ENCODE peak calls at places on chromosomes 5 and 9, in eight cellular contexts. W is prostate gland, F is stomach, S is transverse colon, N is kidney, K is breast epithelium, O is IMR-90, A is astrocyte. J is an unnamed sample.

GRCh38 chr5:34916518-34916917 is 1.0 kb downstream of the BRIX1 start:
- DNase-seq in O (no peak), W (no peak), F (no peak), N (no peak), S (no peak), A (no peak), K (no peak), J (no peak)

GRCh38 chr9:95139121-95139520 is 178.4 kb downstream of the FANCC start:
- DNase-seq in W (no peak), K (no peak), O (no peak), A (no peak), S (no peak), N (no peak), F (no peak), J (no peak)

GRCh38 chr9:116899337-116900006 is 212.4 kb downstream of the TRIM32 start:
- DNase-seq in F (no peak), A (peak; percentile 30), S (no peak), W (no peak), N (no peak), K (no peak), O (peak; percentile 45), J (peak; percentile 8)

GRCh38 chr5:79872309-79872708 is 118.8 kb downstream of the MTX3 start:
- DNase-seq in W (no peak), N (no peak), A (no peak), K (no peak), F (no peak), O (no peak), S (no peak), J (no peak)

GRCh38 chr5:29001666-29002065 is 1963.3 kb upstream of the CDH9 start:
- DNase-seq in S (no peak), O (no peak), F (no peak), W (no peak), A (no peak), K (no peak), N (no peak), J (no peak)

GRCh38 chr9:37811906-37812476 is 11.4 kb downstream of the DCAF10 start:
- DNase-seq in W (no peak), S (no peak), O (no peak), A (no peak), F (no peak), K (no peak), N (no peak), J (no peak)

GRCh38 chr5:132183723-132184122 is 43.9 kb downstream of the P4HA2 start:
- DNase-seq in F (no peak), N (no peak), S (no peak), A (peak; percentile 23), O (peak; percentile 25), K (no peak), W (no peak), J (no peak)

GRCh38 chr9:131020388-131020787 is 11.4 kb downstream of the LAMC3 start:
- DNase-seq in N (no peak), S (no peak), F (no peak), O (peak; percentile 60), W (no peak), A (peak; percentile 57), K (no peak), J (peak; percentile 65)

GRCh38 chr5:93573627-93573974 is 7.4 kb downstream of the NR2F1-AS1 start:
- DNase-seq in N (no peak), K (no peak), F (no peak), A (no peak), S (no peak), O (no peak), W (no peak), J (no peak)

GRCh38 chr5:93572101-93572772 is 8.8 kb downstream of the NR2F1-AS1 start:
- DNase-seq in A (no peak), F (no peak), W (no peak), N (peak; percentile 73), K (no peak), O (no peak), S (no peak), J (no peak)

GRCh38 chr5:93571111-93571977 is 9.7 kb downstream of the NR2F1-AS1 start:
- DNase-seq in A (no peak), N (no peak), S (no peak), W (no peak), O (no peak), F (no peak), K (no peak), J (no peak)

GRCh38 chr5:93574041-93574938 is 6.7 kb downstream of the NR2F1-AS1 start:
- DNase-seq in O (no peak), K (no peak), N (no peak), F (no peak), W (no peak), S (no peak), A (no peak), J (no peak)

GRCh38 chr5:93572773-93573626 is 8.0 kb downstream of the NR2F1-AS1 start:
- DNase-seq in O (no peak), A (peak; percentile 73), W (no peak), K (no peak), F (no peak), N (peak; percentile 69), S (no peak), J (no peak)
- H3K4me3 ChIP-seq in O (peak overlapping the region; percentile 3), A (peak overlapping the region; percentile 50), W (peak overlapping the region; percentile 9), K (peak overlapping the region; percentile 5), F (peak overlapping the region; percentile 6), N (peak overlapping the region; percentile 52), S (no peak overlapping the region), J (no peak overlapping the region)

GRCh38 chr5:3218916-3219650 is 376.5 kb upstream of the IRX1 start:
- DNase-seq in W (no peak), N (no peak), F (peak; percentile 11), A (no peak), O (no peak), K (no peak), S (no peak), J (no peak)
- H3K9me3 ChIP-seq in W (no peaks in the 10 kb centered on the region), N (no peaks in the 10 kb centered on the region), F (peaks cover 14% of the 10 kb centered on the region), A (peaks cover 4% of the 10 kb centered on the region), O (peaks cover 50% of the 10 kb centered on the region), K (no peaks in the 10 kb centered on the region), S (no peaks in the 10 kb centered on the region), J (no peaks in the 10 kb centered on the region)

GRCh38 chr5:106080540-106080939 is 1590.2 kb downstream of the EFNA5 start:
- DNase-seq in W (no peak), S (no peak), F (no peak), A (no peak), O (no peak), K (no peak), N (no peak), J (no peak)

GRCh38 chr5:106089073-106089472 is 1581.7 kb downstream of the EFNA5 start:
- DNase-seq in N (no peak), S (no peak), F (no peak), O (no peak), A (peak; percentile 6), W (no peak), K (no peak), J (no peak)

GRCh38 chr5:106085136-106085535 is 1585.6 kb downstream of the EFNA5 start:
- DNase-seq in N (no peak), O (no peak), W (no peak), A (no peak), K (no peak), F (no peak), S (no peak), J (no peak)

DNA sequence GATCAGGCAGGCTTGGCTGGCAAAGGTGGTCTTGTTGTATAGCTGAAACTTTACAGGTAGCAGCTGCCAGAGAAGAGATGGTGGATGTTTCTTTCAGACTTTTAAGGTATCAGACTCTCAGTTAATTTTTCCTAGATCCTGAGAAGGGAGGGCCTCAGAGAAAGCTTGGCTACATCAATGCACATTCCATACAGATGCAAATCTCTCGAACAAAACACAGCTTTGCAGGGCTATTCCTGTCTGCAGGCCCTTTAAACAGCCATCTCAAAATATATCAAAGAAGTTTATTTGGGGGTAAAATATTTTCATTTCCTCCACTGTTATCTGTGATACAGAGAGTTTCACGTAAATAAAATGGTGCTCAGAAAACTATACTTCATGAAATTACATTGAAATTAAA is 1584.4 kb downstream of the EFNA5 start:
- DNase-seq in O (no peak), W (no peak), A (no peak), F (no peak), N (no peak), K (no peak), S (no peak), J (no peak)
- H3K4me3 ChIP-seq in O (no peak overlapping the region), W (no peak overlapping the region), A (no peak overlapping the region), F (no peak overlapping the region), N (no peak overlapping the region), K (no peak overlapping the region), S (no peak overlapping the region), J (no peak overlapping the region)

GRCh38 chr5:149125386-149125891 is 15.9 kb upstream of the ABLIM3 start:
- DNase-seq in W (peak; percentile 64), F (peak; percentile 52), K (no peak), A (no peak), S (no peak), N (no peak), O (peak; percentile 18), J (peak; percentile 12)

GRCh38 chr5:149128023-149128875 is 13.0 kb upstream of the ABLIM3 start:
- DNase-seq in A (no peak), N (no peak), O (peak; percentile 41), W (no peak), F (no peak), K (no peak), S (peak; percentile 20), J (peak; percentile 64)

GRCh38 chr5:149126898-149127297 is 14.4 kb upstream of the ABLIM3 start:
- DNase-seq in O (no peak), N (no peak), A (no peak), W (no peak), F (no peak), S (no peak), K (no peak), J (peak; percentile 81)

GRCh38 chr5:149129181-149129580 is 12.1 kb upstream of the ABLIM3 start:
- DNase-seq in F (no peak), K (no peak), O (peak; percentile 59), W (peak; percentile 79), N (no peak), S (no peak), A (no peak), J (no peak)

GRCh38 chr5:149127394-149127955 is 13.8 kb upstream of the ABLIM3 start:
- DNase-seq in K (no peak), A (no peak), N (no peak), O (no peak), F (no peak), W (no peak), S (no peak), J (no peak)
- H3K9me3 ChIP-seq in K (no peaks in the 10 kb centered on the region), A (no peaks in the 10 kb centered on the region), N (no peaks in the 10 kb centered on the region), O (no peaks in the 10 kb centered on the region), F (no peaks in the 10 kb centered on the region), W (no peaks in the 10 kb centered on the region), S (no peaks in the 10 kb centered on the region), J (no peaks in the 10 kb centered on the region)

DNA sequence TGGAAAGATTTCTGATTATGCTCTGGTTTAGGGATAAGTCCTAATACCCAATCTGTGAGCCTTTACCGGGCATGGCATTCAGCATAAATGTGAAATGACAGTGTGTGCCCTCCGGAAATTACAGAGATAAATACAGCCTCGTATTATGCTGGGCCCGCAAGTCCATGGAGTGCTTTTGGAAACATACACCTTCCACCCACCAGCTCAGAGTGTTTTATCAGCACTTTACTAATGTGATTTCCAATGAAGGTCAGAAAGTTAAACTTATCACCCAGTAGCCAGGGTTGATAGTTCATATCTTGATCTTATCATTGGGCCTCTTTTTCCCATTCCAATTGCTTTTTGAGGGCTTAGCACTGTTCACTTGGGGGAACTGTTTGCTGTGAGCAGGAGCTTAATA is 94.8 kb downstream of the SGCD start:
- DNase-seq in S (no peak), W (no peak), F (no peak), O (no peak), A (no peak), N (no peak), K (no peak), J (no peak)
- H3K4me3 ChIP-seq in S (no peak overlapping the region), W (no peak overlapping the region), F (no peak overlapping the region), O (no peak overlapping the region), A (no peak overlapping the region), N (no peak overlapping the region), K (no peak overlapping the region), J (no peak overlapping the region)

J was measured in MG63.